ENCODE peak calls at places on chromosomes 12 and 14, in five cellular contexts. One of them, this sample, is unnamed.

GRCh38 chr12:113910751-113911272 is 55.3 kb downstream of the RBM19 start:
- DNase-seq in RPMI8226: no peak
- DNase-seq in fibroblast of pulmonary artery: no peak
- DNase-seq in stimulated activated CD8-positive, alpha-beta memory T cell treated with anti-CD3 and anti-CD28 coated beads, Interleukin-2, amount 100 ng/mL, for 48 hours: no peak
- DNase-seq in K562: no peak
- DNase-seq in this sample: no peak

GRCh38 chr12:27549801-27550652 is 26.0 kb downstream of the PPFIBP1 start:
- DNase-seq in fibroblast of pulmonary artery: peak; percentile 99
- DNase-seq in stimulated activated CD8-positive, alpha-beta memory T cell treated with anti-CD3 and anti-CD28 coated beads, Interleukin-2, amount 100 ng/mL, for 48 hours: no peak
- DNase-seq in K562: peak; percentile 25
- DNase-seq in RPMI8226: no peak
- DNase-seq in this sample: peak; percentile 53

GRCh38 chr12:101855364-101855884 is 22.0 kb upstream of the DRAM1 start:
- DNase-seq in fibroblast of pulmonary artery: peak; percentile 24
- DNase-seq in RPMI8226: no peak
- DNase-seq in stimulated activated CD8-positive, alpha-beta memory T cell treated with anti-CD3 and anti-CD28 coated beads, Interleukin-2, amount 100 ng/mL, for 48 hours: no peak
- DNase-seq in K562: peak; percentile 76
- DNase-seq in this sample: no peak

GRCh38 chr12:23895792-23896218 is 53.7 kb downstream of the SOX5 start:
- DNase-seq in fibroblast of pulmonary artery: peak; percentile 10
- DNase-seq in RPMI8226: no peak
- DNase-seq in stimulated activated CD8-positive, alpha-beta memory T cell treated with anti-CD3 and anti-CD28 coated beads, Interleukin-2, amount 100 ng/mL, for 48 hours: no peak
- DNase-seq in K562: no peak
- DNase-seq in this sample: no peak

GRCh38 chr12:97552410-97553050 is 89.9 kb downstream of the RMST start:
- DNase-seq in K562: no peak
- DNase-seq in stimulated activated CD8-positive, alpha-beta memory T cell treated with anti-CD3 and anti-CD28 coated beads, Interleukin-2, amount 100 ng/mL, for 48 hours: no peak
- DNase-seq in RPMI8226: no peak
- DNase-seq in fibroblast of pulmonary artery: no peak
- DNase-seq in this sample: no peak

GRCh38 chr12:54549774-54550451 is 512 bp downstream of the PDE1B start:
- DNase-seq in stimulated activated CD8-positive, alpha-beta memory T cell treated with anti-CD3 and anti-CD28 coated beads, Interleukin-2, amount 100 ng/mL, for 48 hours: peak; percentile 1
- DNase-seq in RPMI8226: no peak
- DNase-seq in fibroblast of pulmonary artery: no peak
- DNase-seq in K562: no peak
- DNase-seq in this sample: no peak

GRCh38 chr14:50601405-50601804 is 41.5 kb downstream of the ATL1 start:
- DNase-seq in K562: no peak
- DNase-seq in RPMI8226: no peak
- DNase-seq in stimulated activated CD8-positive, alpha-beta memory T cell treated with anti-CD3 and anti-CD28 coated beads, Interleukin-2, amount 100 ng/mL, for 48 hours: no peak
- DNase-seq in fibroblast of pulmonary artery: peak; percentile 13
- DNase-seq in this sample: no peak

GRCh38 chr12:32025906-32026305 is 66.7 kb downstream of the RESF1 start:
- DNase-seq in stimulated activated CD8-positive, alpha-beta memory T cell treated with anti-CD3 and anti-CD28 coated beads, Interleukin-2, amount 100 ng/mL, for 48 hours: peak; percentile 5
- DNase-seq in K562: no peak
- DNase-seq in fibroblast of pulmonary artery: no peak
- DNase-seq in RPMI8226: no peak
- DNase-seq in this sample: no peak

GRCh38 chr12:89709994-89710872 is 1.6 kb upstream of the ATP2B1 start:
- DNase-seq in K562: no peak
- DNase-seq in fibroblast of pulmonary artery: peak; percentile 62
- DNase-seq in RPMI8226: peak; percentile 35
- DNase-seq in stimulated activated CD8-positive, alpha-beta memory T cell treated with anti-CD3 and anti-CD28 coated beads, Interleukin-2, amount 100 ng/mL, for 48 hours: peak; percentile 11
- DNase-seq in this sample: no peak

GRCh38 chr12:93819048-93819491 is 141.9 kb downstream of the CRADD start:
- DNase-seq in RPMI8226: no peak
- DNase-seq in fibroblast of pulmonary artery: peak; percentile 91
- DNase-seq in stimulated activated CD8-positive, alpha-beta memory T cell treated with anti-CD3 and anti-CD28 coated beads, Interleukin-2, amount 100 ng/mL, for 48 hours: no peak
- DNase-seq in K562: no peak
- DNase-seq in this sample: no peak

GRCh38 chr12:1949771-1950470 is 31.5 kb upstream of the CACNA2D4 start:
- DNase-seq in K562: no peak
- DNase-seq in RPMI8226: no peak
- DNase-seq in fibroblast of pulmonary artery: no peak
- DNase-seq in stimulated activated CD8-positive, alpha-beta memory T cell treated with anti-CD3 and anti-CD28 coated beads, Interleukin-2, amount 100 ng/mL, for 48 hours: no peak
- DNase-seq in this sample: no peak

This sample was measured in HEK293T.